ENCODE peak calls at places on chromosomes 2 and 18, in seven cellular contexts. I, O, M, X, R, F and C are unnamed samples.

GRCh38 chr18:75441921-75442320 is 14.4 kb upstream of the SMIM21 start:
- DNase-seq in I (no peak), O (no peak), M (no peak), X (no peak), R (no peak), F (no peak), C (no peak)

GRCh38 chr2:199197448-199197847 is 260.3 kb downstream of the SATB2 start:
- DNase-seq in I (peak), O (no peak), M (no peak), X (peak), R (no peak), F (no peak), C (no peak)

GRCh38 chr2:3299130-3299529 is 78.5 kb downstream of the EIPR1 start:
- DNase-seq in I (no peak), O (no peak), M (no peak), X (no peak), R (peak), F (peak), C (no peak)

GRCh38 chr2:45904267-45904921 is 252.9 kb downstream of the PRKCE start:
- DNase-seq in I (no peak), O (no peak), M (no peak), X (no peak), R (no peak), F (no peak), C (peak)

GRCh38 chr18:22683196-22683676 is 249.9 kb upstream of the RBBP8 start:
- DNase-seq in I (no peak), O (no peak), M (no peak), X (peak), R (peak), F (no peak), C (peak)

GRCh38 chr2:160375037-160375436 is 118.6 kb downstream of the RBMS1 start:
- DNase-seq in I (no peak), O (no peak), M (no peak), X (peak), R (no peak), F (no peak), C (no peak)

GRCh38 chr2:187922841-187923240 is 368.6 kb upstream of the TFPI start:
- DNase-seq in I (no peak), O (no peak), M (no peak), X (no peak), R (no peak), F (no peak), C (no peak)

GRCh38 chr2:105576440-105577241 is 168.1 kb upstream of the NCK2 start:
- DNase-seq in I (no peak), O (peak), M (peak), X (peak), R (no peak), F (no peak), C (no peak)

GRCh38 chr2:229726643-229727042 is 12.3 kb upstream of the DNER start:
- DNase-seq in I (no peak), O (no peak), M (no peak), X (no peak), R (no peak), F (no peak), C (no peak)

GRCh38 chr2:47089083-47089464 is 66.0 kb downstream of the STPG4 start:
- DNase-seq in I (no peak), O (no peak), M (peak), X (peak), R (no peak), F (no peak), C (no peak)

GRCh38 chr2:172081248-172082022 is 3.9 kb upstream of the DLX1 start:
- DNase-seq in I (no peak), O (peak), M (no peak), X (no peak), R (no peak), F (no peak), C (peak)

GRCh38 chr2:179422037-179422643 is 157.5 kb upstream of the SESTD1 start:
- DNase-seq in I (no peak), O (peak), M (peak), X (peak), R (peak), F (peak), C (peak)

GRCh38 chr2:145228506-145228905 is 708.6 kb upstream of the ZEB2 start:
- DNase-seq in I (no peak), O (no peak), M (no peak), X (peak), R (no peak), F (no peak), C (no peak)

GRCh38 chr2:24489942-24490673 is 946 bp upstream of the NCOA1 start:
- DNase-seq in I (no peak), O (peak), M (peak), X (peak), R (peak), F (no peak), C (no peak)

GRCh38 chr2:219569635-219570034 is 1.7 kb downstream of the OBSL1 start:
- DNase-seq in I (no peak), O (no peak), M (no peak), X (no peak), R (no peak), F (no peak), C (no peak)

GRCh38 chr2:219572237-219573001 is at the start of gene INHA:
- DNase-seq in I (no peak), O (peak), M (no peak), X (no peak), R (no peak), F (no peak), C (peak)

GRCh38 chr2:219571311-219572236 is at the start of gene OBSL1:
- DNase-seq in I (no peak), O (peak), M (peak), X (peak), R (peak), F (peak), C (peak)

GRCh38 chr2:219570194-219570923 is 980 bp downstream of the OBSL1 start:
- DNase-seq in I (no peak), O (peak), M (no peak), X (peak), R (no peak), F (no peak), C (peak)

GRCh38 chr2:219570924-219571310 is 422 bp downstream of the OBSL1 start:
- DNase-seq in I (no peak), O (no peak), M (no peak), X (peak), R (no peak), F (no peak), C (no peak)
- H3K4me3 ChIP-seq in I (no peak), O (peak), M (peak), X (peak), R (peak), F (peak), C (peak)

GRCh38 chr18:55500316-55501086 is 87.5 kb downstream of the TCF4 start:
- DNase-seq in I (no peak), O (no peak), M (no peak), X (peak), R (no peak), F (no peak), C (no peak)
- H3K4me3 ChIP-seq in I (no peak), O (no peak), M (no peak), X (peak), R (no peak), F (no peak), C (no peak)

GRCh38 chr2:48320747-48321146 is 209.2 kb upstream of the STON1 start:
- DNase-seq in I (no peak), O (no peak), M (no peak), X (peak), R (no peak), F (no peak), C (no peak)

GRCh38 chr2:48318118-48318517 is 211.8 kb upstream of the STON1 start:
- DNase-seq in I (no peak), O (no peak), M (no peak), X (no peak), R (no peak), F (no peak), C (no peak)

GRCh38 chr2:48316753-48317750 is 212.9 kb upstream of the STON1 start:
- DNase-seq in I (no peak), O (no peak), M (no peak), X (no peak), R (no peak), F (no peak), C (no peak)

GRCh38 chr2:48322251-48322650 is 207.7 kb upstream of the STON1 start:
- DNase-seq in I (no peak), O (no peak), M (no peak), X (no peak), R (no peak), F (no peak), C (no peak)

GRCh38 chr2:48319863-48320262 is 210.1 kb upstream of the STON1 start:
- DNase-seq in I (no peak), O (no peak), M (no peak), X (no peak), R (no peak), F (no peak), C (no peak)
- H3K4me3 ChIP-seq in I (no peak), O (no peak), M (no peak), X (no peak), R (no peak), F (no peak), C (no peak)

DNA sequence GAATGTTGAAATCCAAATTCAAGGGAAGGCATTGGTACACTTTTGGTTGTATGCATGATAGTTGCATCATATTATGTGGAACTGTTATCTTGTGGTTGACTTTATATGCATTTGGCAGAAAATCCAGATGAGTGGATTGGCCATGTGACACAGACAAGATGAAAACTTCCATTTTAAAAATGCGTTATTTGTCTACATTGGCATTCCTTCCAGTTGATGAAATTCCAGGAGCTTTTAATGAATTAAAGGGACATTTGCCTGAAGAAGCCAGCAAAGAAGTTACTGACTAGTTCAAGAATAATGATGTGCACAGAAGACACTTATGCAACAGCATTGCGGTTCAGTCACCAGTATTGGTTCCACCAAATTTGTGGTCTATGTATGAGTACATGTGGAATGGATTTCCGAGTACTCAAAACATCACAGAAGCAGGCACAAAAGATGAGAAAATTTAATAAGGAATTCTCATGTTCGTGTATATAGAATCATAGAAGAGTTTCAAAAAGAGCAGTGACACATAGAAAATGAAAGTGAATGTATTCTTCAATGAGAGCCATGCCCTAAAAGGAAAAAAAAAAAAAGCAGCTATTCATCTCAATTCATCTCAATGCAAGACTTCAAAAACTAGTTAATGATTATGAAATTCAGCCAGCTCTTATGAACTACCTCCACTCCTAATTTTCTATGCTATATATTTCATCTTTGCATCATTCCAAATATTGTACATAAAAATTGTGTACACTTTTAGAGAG is 232.1 kb downstream of the RBM43 start:
- DNase-seq in I (no peak), O (no peak), M (no peak), X (peak), R (no peak), F (no peak), C (no peak)
- H3K4me3 ChIP-seq in I (no peak), O (no peak), M (no peak), X (no peak), R (no peak), F (no peak), C (no peak)

GRCh38 chr2:84389794-84390193 is 69.3 kb downstream of the SUCLG1 start:
- DNase-seq in I (no peak), O (no peak), M (no peak), X (no peak), R (no peak), F (no peak), C (peak)
- H3K4me3 ChIP-seq in I (no peak), O (no peak), M (no peak), X (no peak), R (no peak), F (no peak), C (no peak)

GRCh38 chr2:223945755-223946154 is 620 bp upstream of the WDFY1 start:
- DNase-seq in I (no peak), O (no peak), M (no peak), X (no peak), R (no peak), F (no peak), C (no peak)
- H3K4me3 ChIP-seq in I (peak), O (peak), M (peak), X (no peak), R (peak), F (peak), C (peak)

DNA sequence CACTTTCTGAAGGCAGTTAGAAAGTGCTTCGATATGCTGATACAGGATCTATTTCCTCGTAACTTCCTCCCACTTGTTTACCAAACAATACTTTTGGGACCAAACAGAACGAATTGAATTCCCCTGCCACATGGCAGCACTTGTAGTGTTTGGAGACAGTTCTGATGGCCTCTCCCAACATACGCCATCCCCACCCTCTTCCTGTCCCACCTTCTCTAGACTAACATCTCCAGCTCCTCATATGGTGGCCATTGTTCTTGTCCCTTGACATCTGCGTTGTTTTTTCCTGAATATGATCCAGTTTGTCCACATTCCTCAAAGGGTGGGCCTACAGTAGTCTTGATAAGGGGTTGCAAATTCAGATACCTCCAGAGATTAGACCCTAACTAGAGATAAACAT is 53.4 kb upstream of the ANKRD44 start:
- DNase-seq in I (no peak), O (no peak), M (no peak), X (no peak), R (no peak), F (no peak), C (no peak)
- H3K4me3 ChIP-seq in I (no peak), O (no peak), M (no peak), X (no peak), R (no peak), F (no peak), C (no peak)

GRCh38 chr2:176687350-176687749 is 418.1 kb downstream of the MTX2 start:
- DNase-seq in I (no peak), O (no peak), M (no peak), X (no peak), R (no peak), F (no peak), C (no peak)
- H3K4me3 ChIP-seq in I (no peak), O (no peak), M (no peak), X (no peak), R (no peak), F (no peak), C (no peak)

DNA sequence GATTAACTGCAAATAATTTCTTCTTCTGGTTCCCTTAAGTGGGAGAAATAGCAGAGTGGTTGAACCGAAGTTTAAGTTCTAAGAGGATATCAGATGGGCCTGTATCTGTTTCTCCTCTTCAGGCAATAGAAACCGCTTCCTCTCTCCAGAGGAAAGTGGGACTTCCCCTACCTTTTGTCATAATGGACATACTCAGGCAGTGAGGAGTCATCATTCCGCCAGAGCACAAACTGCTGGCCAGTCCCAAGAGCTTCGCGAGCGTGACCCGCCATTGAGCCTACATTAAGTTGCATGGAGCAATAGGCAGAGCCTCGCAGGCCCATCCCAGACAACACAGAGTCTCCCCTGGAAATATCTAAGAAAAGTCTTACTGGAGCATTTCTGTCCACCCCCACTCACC is 158.9 kb downstream of the LDLRAD4 start:
- DNase-seq in I (no peak), O (peak), M (no peak), X (peak), R (peak), F (no peak), C (no peak)
- H3K4me3 ChIP-seq in I (no peak), O (no peak), M (no peak), X (no peak), R (no peak), F (no peak), C (no peak)